ENCODE peak calls at places on chromosomes 4 and X, in ten cellular contexts. A is choroid plexus epithelial cell; C is ELR; B is fibroblast of mammary gland; Q is A172; P is NCI-H1105 treated with DMSO at 0.1 percent for 48 hours; N is uterus; G is activated naive CD4-positive, alpha-beta T cell treated with anti-CD3 and anti-CD28 coated beads for 36 hours; F is AG09309; W is stimulated activated CD4-positive, alpha-beta T cell treated with anti-CD3 and anti-CD28 coated beads, Interleukin-4, amount 100 ng/mL, for 4 hours. T is an unnamed sample.
A peak's percentile ranks its signal among the peaks of the same experiment; 100 is the strongest.

GRCh38 chr4:73726000-73726399 is 14.4 kb upstream of the CXCL8 start:
- DNase-seq in A (peak; percentile 94), G (no peak), W (no peak), B (peak; percentile 94), P (no peak), N (no peak), F (no peak), Q (peak; percentile 79), C (peak; percentile 98), T (peak; percentile 94)

GRCh38 chr4:118361192-118361591 is 8.4 kb upstream of the PRSS12 start:
- DNase-seq in N (no peak), C (no peak), F (no peak), A (no peak), P (no peak), W (no peak), Q (no peak), G (no peak), B (no peak), T (no peak)

GRCh38 chr4:66591968-66592367 is 921.7 kb upstream of the EPHA5 start:
- DNase-seq in G (no peak), A (no peak), N (no peak), B (no peak), Q (no peak), W (no peak), C (no peak), P (no peak), F (no peak), T (peak; percentile 14)

GRCh38 chr4:122681568-122681967 is 50.9 kb upstream of the BBS12 start:
- DNase-seq in F (no peak), B (no peak), Q (no peak), N (no peak), W (no peak), P (no peak), C (no peak), A (no peak), G (no peak), T (no peak)

GRCh38 chrX:31099536-31100090 is 27.8 kb upstream of the FTHL17 start:
- DNase-seq in C (no peak), P (no peak), B (no peak), W (no peak), Q (peak; percentile 40), G (peak; percentile 67), A (no peak), N (no peak), F (no peak), T (no peak)

GRCh38 chr4:149754526-149754925 is 61.1 kb downstream of the IQCM start:
- DNase-seq in F (no peak), A (peak; percentile 66), C (peak; percentile 45), W (no peak), G (no peak), B (peak; percentile 36), N (no peak), P (no peak), Q (peak; percentile 25), T (peak; percentile 19)

GRCh38 chrX:139759637-139760036 is 51.7 kb upstream of the MCF2 start:
- DNase-seq in F (no peak), Q (peak; percentile 0), N (no peak), P (peak; percentile 0), G (no peak), C (peak; percentile 35), B (peak; percentile 29), A (peak; percentile 60), W (no peak), T (peak; percentile 27)

GRCh38 chr4:76582074-76582816 is 147.2 kb downstream of the SHROOM3 start:
- DNase-seq in N (no peak), W (no peak), C (no peak), Q (no peak), A (no peak), B (no peak), F (no peak), G (no peak), P (no peak), T (no peak)

GRCh38 chrX:270848-271367 is 10.3 kb upstream of the PLCXD1 start:
- DNase-seq in Q (no peak), A (no peak), N (no peak), B (no peak), F (no peak), W (no peak), C (no peak), G (no peak), P (no peak), T (no peak)

GRCh38 chr4:125368684-125369083 is 53.9 kb downstream of the FAT4 start:
- DNase-seq in G (no peak), C (peak; percentile 40), P (no peak), W (no peak), F (peak; percentile 54), N (no peak), Q (peak; percentile 19), B (peak; percentile 86), A (peak; percentile 94), T (peak; percentile 94)

GRCh38 chr4:113584407-113585150 is 177.0 kb downstream of the CAMK2D start:
- DNase-seq in G (no peak), Q (peak; percentile 72), B (peak; percentile 69), P (no peak), A (peak; percentile 92), W (no peak), C (peak; percentile 56), F (peak; percentile 42), N (no peak), T (peak; percentile 54)

GRCh38 chr4:103075435-103075893 is 1.1 kb downstream of the SLC9B2 start:
- DNase-seq in N (no peak), G (no peak), C (peak; percentile 44), B (peak; percentile 34), A (peak; percentile 63), P (no peak), F (no peak), Q (peak; percentile 15), W (no peak), T (peak; percentile 45)

GRCh38 chr4:155759372-155760252 is 791 bp downstream of the GUCY1B1 start:
- DNase-seq in Q (no peak), B (peak; percentile 39), N (peak; percentile 76), P (peak; percentile 18), A (peak; percentile 26), G (peak; percentile 8), W (peak; percentile 3), C (peak; percentile 7), F (no peak), T (no peak)